ENCODE peak calls at places on chromosome 13, in five cellular contexts. V is neural progenitor cell, C is GM12878, N is astrocyte, H is colonic mucosa. O is an unnamed sample.

GRCh38 chr13:110333837-110334236 is 26.8 kb downstream of the COL4A2 start:
- DNase-seq in V (no peak), N (no peak), H (no peak), C (no peak), O (no peak)

GRCh38 chr13:110403721-110404120 is 96.6 kb downstream of the COL4A2 start:
- DNase-seq in V (no peak), C (no peak), H (no peak), N (peak), O (no peak)

GRCh38 chr13:26557393-26558073 is at the start of gene WASF3:
- DNase-seq in V (peak), N (peak), H (peak), C (peak), O (peak)

GRCh38 chr13:84080748-84081530 is 198.7 kb upstream of the SLITRK1 start:
- DNase-seq in C (no peak), H (no peak), V (no peak), N (no peak), O (no peak)

GRCh38 chr13:110109910-110110309 is 197.0 kb downstream of the COL4A1 start:
- DNase-seq in H (peak), C (no peak), V (peak), N (peak), O (peak)

GRCh38 chr13:96052655-96053002 is 572 bp downstream of the UGGT2 start:
- DNase-seq in H (no peak), V (no peak), N (peak), C (peak), O (peak)

GRCh38 chr13:81713201-81713600 is 1372.3 kb upstream of the SPRY2 start:
- DNase-seq in N (no peak), V (no peak), H (no peak), C (no peak), O (no peak)

GRCh38 chr13:34748078-34748477 is 194.0 kb upstream of the NBEA start:
- DNase-seq in H (peak), C (no peak), V (no peak), N (peak), O (no peak)

GRCh38 chr13:24106429-24106828 is 54.1 kb upstream of the SPATA13 start:
- DNase-seq in H (no peak), C (no peak), V (no peak), N (no peak), O (no peak)

GRCh38 chr13:71320452-71320851 is 546.6 kb downstream of the DACH1 start:
- DNase-seq in H (peak), V (peak), N (no peak), C (no peak), O (no peak)

GRCh38 chr13:30333601-30334000 is 26.2 kb upstream of the KATNAL1 start:
- DNase-seq in N (no peak), C (no peak), V (no peak), H (no peak), O (no peak)

GRCh38 chr13:98478134-98479129 is 98.5 kb downstream of the STK24 start:
- DNase-seq in N (peak), V (peak), H (no peak), C (peak), O (no peak)

GRCh38 chr13:51822106-51822840 is 18.3 kb upstream of the DHRS12 start:
- DNase-seq in H (no peak), C (no peak), V (no peak), N (no peak), O (no peak)

GRCh38 chr13:67410645-67411044 is 180.5 kb upstream of the PCDH9 start:
- DNase-seq in H (no peak), N (no peak), C (no peak), V (peak), O (no peak)

GRCh38 chr13:111491021-111491420 is 170.6 kb downstream of the TEX29 start:
- DNase-seq in H (no peak), N (no peak), V (no peak), C (no peak), O (no peak)

GRCh38 chr13:41506312-41506711 is 49.0 kb downstream of the RGCC start:
- DNase-seq in C (no peak), H (no peak), V (no peak), N (no peak), O (no peak)

GRCh38 chr13:106990594-106990993 is 422.7 kb upstream of the ARGLU1 start:
- DNase-seq in H (no peak), N (peak), C (no peak), V (no peak), O (peak)
- H3K4me3 ChIP-seq in H (no peak), N (no peak), C (no peak), V (no peak), O (no peak)

GRCh38 chr13:37198629-37199028 is 93.2 kb upstream of the CSNK1A1L start:
- DNase-seq in C (no peak), H (no peak), V (peak), N (no peak), O (no peak)
- H3K9ac ChIP-seq in C (no peak), H (no peak), V (no peak), N (peak), O (no peak)

GRCh38 chr13:113209336-113209879 is at the start of gene CUL4A:
- DNase-seq in V (peak), C (no peak), N (peak), H (peak), O (peak)
- H3K4me3 ChIP-seq in V (peak), C (peak), N (peak), H (peak), O (peak)

GRCh38 chr13:45825124-45825650 is 26.4 kb downstream of the SIAH3 start:
- DNase-seq in H (no peak), C (no peak), V (no peak), N (no peak), O (no peak)
- H3K9ac ChIP-seq in H (no peak), C (no peak), V (no peak), N (no peak), O (no peak)

DNA sequence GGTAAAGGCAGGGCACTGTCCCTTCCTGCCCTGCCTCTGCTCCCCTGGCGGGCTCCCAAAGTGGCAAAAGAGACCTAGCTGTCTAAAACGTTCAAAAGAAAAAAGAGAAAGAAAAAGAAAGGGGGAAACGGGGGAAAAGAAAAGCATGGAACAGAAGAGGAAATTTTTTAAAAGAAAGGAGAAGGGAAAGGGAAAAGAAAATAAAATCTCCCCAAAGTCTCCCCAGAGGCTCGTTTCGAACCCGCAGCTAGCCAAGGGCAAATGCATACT is 37.0 kb upstream of the FLT1 start:
- DNase-seq in H (no peak), V (no peak), C (no peak), N (no peak), O (no peak)
- H3K4me3 ChIP-seq in H (no peak), V (peak), C (peak), N (peak), O (peak)

GRCh38 chr13:114097893-114098688 is 34.3 kb downstream of the RASA3 start:
- DNase-seq in N (no peak), H (no peak), C (no peak), V (no peak), O (no peak)

GRCh38 chr13:114096031-114096485 is 36.4 kb downstream of the RASA3 start:
- DNase-seq in C (no peak), H (no peak), N (no peak), V (no peak), O (no peak)

GRCh38 chr13:114097504-114097892 is 34.9 kb downstream of the RASA3 start:
- DNase-seq in H (no peak), C (no peak), N (no peak), V (no peak), O (no peak)

GRCh38 chr13:114095486-114095885 is 36.9 kb downstream of the RASA3 start:
- DNase-seq in V (no peak), H (no peak), N (no peak), C (no peak), O (no peak)

DNA sequence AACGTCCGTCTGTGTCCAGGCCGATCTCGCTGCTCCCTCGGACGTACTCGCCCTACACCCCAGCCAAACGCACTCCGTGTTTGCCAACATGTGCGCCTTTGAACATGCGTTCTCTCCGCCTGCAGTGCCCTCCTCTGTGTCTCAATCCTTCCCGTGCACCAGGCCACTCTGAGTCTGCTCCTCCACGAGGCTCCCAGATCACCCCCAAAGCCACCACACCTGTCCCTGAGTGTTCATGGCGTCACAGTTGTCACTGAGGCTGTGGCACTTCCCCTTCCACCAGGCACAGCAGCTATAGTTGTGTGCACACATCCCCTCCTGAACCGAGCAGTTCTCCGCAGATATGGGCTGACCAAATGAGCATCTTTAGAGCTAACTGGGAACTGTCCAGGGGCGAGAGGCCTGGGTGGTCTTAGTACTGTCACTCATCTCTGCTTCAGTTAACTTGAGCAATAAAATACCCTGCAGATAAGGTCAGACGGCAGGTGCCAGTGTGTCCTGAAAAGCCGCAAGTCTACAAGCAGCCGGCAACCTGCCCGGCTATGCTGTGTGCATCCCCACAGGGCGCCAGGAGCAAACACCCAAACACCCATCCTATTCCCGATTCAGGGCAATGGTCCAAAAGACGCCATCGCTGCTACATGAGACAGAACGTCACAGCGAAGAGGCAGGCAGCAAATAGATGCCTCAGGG is 35.5 kb downstream of the RASA3 start:
- DNase-seq in H (no peak), C (no peak), V (no peak), N (no peak), O (no peak)
- H3K9ac ChIP-seq in H (no peak), C (no peak), V (no peak), N (no peak), O (no peak)

GRCh38 chr13:94966380-94966779 is 254.0 kb upstream of the SOX21 start:
- DNase-seq in N (no peak), V (peak), C (no peak), H (no peak), O (no peak)

GRCh38 chr13:94968757-94969086 is 256.4 kb upstream of the SOX21 start:
- DNase-seq in N (no peak), V (no peak), C (no peak), H (no peak), O (no peak)

GRCh38 chr13:94968040-94968756 is 255.9 kb upstream of the SOX21 start:
- DNase-seq in H (no peak), C (no peak), N (no peak), V (peak), O (peak)

GRCh38 chr13:94972262-94972661 is 259.9 kb upstream of the SOX21 start:
- DNase-seq in V (no peak), H (no peak), C (no peak), N (no peak), O (no peak)

DNA sequence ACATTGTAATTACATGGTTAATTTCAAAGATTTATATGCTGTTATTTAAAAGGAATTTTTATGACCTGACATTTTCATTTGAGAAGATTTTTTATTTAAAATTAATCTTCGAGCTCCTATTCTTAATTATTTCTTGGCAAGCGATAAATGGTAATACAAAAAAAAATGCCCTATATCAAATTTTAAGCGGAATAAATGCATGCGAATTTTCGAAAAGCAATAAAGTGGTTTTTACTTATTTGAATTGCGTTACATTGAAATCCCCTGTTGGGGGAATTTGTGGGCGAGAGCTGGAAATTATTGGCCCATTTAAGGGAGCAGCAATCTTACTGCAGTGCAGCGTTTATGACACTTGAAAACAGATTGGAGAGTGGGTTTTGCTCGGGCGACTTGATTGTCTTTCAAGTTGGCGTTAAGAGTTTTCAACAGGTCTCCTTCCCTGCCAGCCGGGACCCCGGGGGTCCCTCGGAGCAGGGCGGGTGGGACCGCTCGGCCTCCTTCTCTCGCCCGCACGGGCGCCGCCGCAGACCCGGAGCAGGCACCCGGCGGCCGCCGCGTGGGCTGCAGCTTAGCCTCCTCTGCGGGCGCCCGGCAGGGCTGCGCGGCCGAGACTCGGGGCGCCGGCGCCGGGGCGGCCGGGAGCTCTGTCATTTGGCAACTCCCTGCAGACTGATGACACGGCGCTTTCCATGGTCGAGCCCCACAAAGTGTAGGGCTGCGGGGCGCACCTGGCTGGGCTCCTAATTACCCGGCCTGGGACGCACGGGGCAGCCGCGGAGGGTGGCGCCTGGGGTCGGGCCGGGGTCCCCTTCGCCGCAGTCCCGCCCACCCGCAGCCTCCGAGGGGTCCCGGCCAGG is 255.1 kb upstream of the SOX21 start:
- DNase-seq in C (no peak), H (no peak), V (peak), N (no peak), O (peak)
- H3K4me3 ChIP-seq in C (no peak), H (no peak), V (peak), N (peak), O (peak)

GRCh38 chr13:113109151-113110047 is 3.8 kb downstream of the F7 start:
- DNase-seq in H (no peak), V (no peak), N (no peak), C (no peak), O (no peak)

GRCh38 chr13:113106666-113107065 is 1.1 kb downstream of the F7 start:
- DNase-seq in N (no peak), V (no peak), C (no peak), H (no peak), O (no peak)

GRCh38 chr13:113110852-113111315 is 5.3 kb downstream of the F7 start:
- DNase-seq in H (no peak), N (no peak), V (no peak), C (no peak), O (no peak)

GRCh38 chr13:113112893-113113845 is 7.6 kb downstream of the F7 start:
- DNase-seq in C (no peak), N (no peak), V (no peak), H (no peak), O (no peak)

GRCh38 chr13:113110048-113110851 is 4.7 kb downstream of the F7 start:
- DNase-seq in H (no peak), V (no peak), N (no peak), C (no peak), O (peak)
- H3K9ac ChIP-seq in H (no peak), V (no peak), N (no peak), C (no peak), O (no peak)

GRCh38 chr13:48231948-48232347 is 1.1 kb upstream of the ITM2B start:
- DNase-seq in V (no peak), C (no peak), H (no peak), N (no peak), O (no peak)
- H3K4me3 ChIP-seq in V (no peak), C (no peak), H (no peak), N (no peak), O (peak)

GRCh38 chr13:35768126-35768525 is 291.6 kb upstream of the MAB21L1 start:
- DNase-seq in V (no peak), N (no peak), H (no peak), C (no peak), O (no peak)
- H3K9ac ChIP-seq in V (no peak), N (peak), H (no peak), C (no peak), O (no peak)

O was measured in adipocyte.